ENCODE peak calls at places on chromosome 7, in four cellular contexts. T is WTC11, Z is A549, G is H1. B is an unnamed sample.
A peak's percentile ranks its signal among the peaks of the same experiment; 100 is the strongest.

GRCh38 chr7:158642149-158642548 is 54.5 kb upstream of the PTPRN2 start:
- DNase-seq in T (no peak), Z (no peak), G (no peak), B (no peak)

GRCh38 chr7:78148166-78148894 is 349.8 kb downstream of the PHTF2 start:
- DNase-seq in T (no peak), Z (no peak), G (no peak), B (no peak)

GRCh38 chr7:101856488-101857357 is 39.3 kb downstream of the CUX1 start:
- DNase-seq in T (peak; percentile 26), Z (peak; percentile 99), G (no peak), B (peak; percentile 100)

GRCh38 chr7:69871213-69871885 is 273.1 kb downstream of the AUTS2 start:
- DNase-seq in T (no peak), Z (peak; percentile 60), G (no peak), B (no peak)

GRCh38 chr7:157279973-157280841 is 56.6 kb upstream of the DNAJB6 start:
- DNase-seq in T (no peak), Z (no peak), G (no peak), B (no peak)

GRCh38 chr7:30321992-30322637 is 37.7 kb downstream of the ZNRF2 start:
- DNase-seq in T (no peak), Z (no peak), G (no peak), B (peak; percentile 77)

GRCh38 chr7:13851756-13852155 is 137.7 kb downstream of the ETV1 start:
- DNase-seq in T (no peak), Z (no peak), G (no peak), B (no peak)

GRCh38 chr7:73999664-74000420 is 28.1 kb upstream of the ELN start:
- DNase-seq in T (no peak), Z (no peak), G (no peak), B (no peak)

GRCh38 chr7:105638942-105639495 is 57.7 kb upstream of the EFCAB10 start:
- DNase-seq in T (peak; percentile 72), Z (no peak), G (peak; percentile 81), B (no peak)

GRCh38 chr7:70634071-70634470 is 497.9 kb upstream of the GALNT17 start:
- DNase-seq in T (no peak), Z (no peak), G (no peak), B (no peak)

GRCh38 chr7:68862736-68863135 is 735.5 kb upstream of the AUTS2 start:
- DNase-seq in T (no peak), Z (no peak), G (no peak), B (no peak)

GRCh38 chr7:51019231-51019844 is 236.6 kb upstream of the GRB10 start:
- DNase-seq in T (no peak), Z (no peak), G (no peak), B (peak; percentile 14)

GRCh38 chr7:50640256-50640655 is 75.1 kb upstream of the DDC start:
- DNase-seq in T (no peak), Z (no peak), G (no peak), B (no peak)

GRCh38 chr7:117858731-117859130 is 14.5 kb downstream of the CTTNBP2 start:
- DNase-seq in T (no peak), Z (no peak), G (no peak), B (no peak)

GRCh38 chr7:66033471-66034385 is 41.9 kb upstream of the ASL start:
- DNase-seq in T (no peak), Z (no peak), G (no peak), B (no peak)

GRCh38 chr7:129387537-129387936 is 46.7 kb upstream of the STRIP2 start:
- DNase-seq in T (no peak), Z (no peak), G (no peak), B (no peak)

GRCh38 chr7:67462781-67463191 is 466.2 kb downstream of the TYW1 start:
- DNase-seq in T (no peak), Z (no peak), G (no peak), B (no peak)

GRCh38 chr7:20359397-20359963 is 28.8 kb downstream of the ITGB8 start:
- DNase-seq in T (no peak), Z (no peak), G (no peak), B (no peak)

GRCh38 chr7:67937717-67938191 is 941.1 kb downstream of the TYW1 start:
- DNase-seq in T (no peak), Z (peak; percentile 80), G (no peak), B (no peak)

GRCh38 chr7:123494193-123494796 is 40.1 kb downstream of the IQUB start:
- DNase-seq in T (no peak), Z (peak; percentile 40), G (no peak), B (peak; percentile 60)

GRCh38 chr7:143385891-143386781 is 5.0 kb downstream of the ZYX start:
- DNase-seq in T (no peak), Z (no peak), G (no peak), B (peak; percentile 81)

GRCh38 chr7:17234398-17235021 is 63.9 kb upstream of the AHR start:
- DNase-seq in T (no peak), Z (peak; percentile 87), G (no peak), B (peak; percentile 97)

GRCh38 chr7:78125884-78126283 is 327.3 kb downstream of the PHTF2 start:
- DNase-seq in T (no peak), Z (peak; percentile 58), G (no peak), B (no peak)

GRCh38 chr7:28570970-28571288 is 158.6 kb downstream of the CREB5 start:
- DNase-seq in T (no peak), Z (no peak), G (no peak), B (no peak)

GRCh38 chr7:45220846-45221245 is 63.3 kb downstream of the RAMP3 start:
- DNase-seq in T (no peak), Z (no peak), G (no peak), B (no peak)

GRCh38 chr7:95335093-95335492 is 10.8 kb upstream of the PON1 start:
- DNase-seq in T (no peak), Z (no peak), G (no peak), B (no peak)

GRCh38 chr7:101232141-101232821 is 5.3 kb downstream of the CLDN15 start:
- DNase-seq in T (peak; percentile 80), Z (no peak), G (peak; percentile 39), B (no peak)

GRCh38 chr7:27208998-27209397 is 9.1 kb upstream of the HOXA13 start:
- DNase-seq in T (no peak), Z (no peak), G (no peak), B (no peak)

GRCh38 chr7:90298145-90299038 is 22.7 kb downstream of the FAM237B start:
- DNase-seq in T (no peak), Z (peak; percentile 61), G (no peak), B (peak; percentile 63)

GRCh38 chr7:28573059-28573553 is 160.8 kb downstream of the CREB5 start:
- DNase-seq in T (no peak), Z (no peak), G (no peak), B (no peak)

GRCh38 chr7:46545790-46546189 is 624.7 kb upstream of the IGFBP3 start:
- DNase-seq in T (no peak), Z (peak; percentile 65), G (no peak), B (no peak)

GRCh38 chr7:44232396-44232795 is 31.6 kb downstream of the YKT6 start:
- DNase-seq in T (no peak), Z (no peak), G (no peak), B (no peak)

GRCh38 chr7:16061011-16061410 is 360.3 kb downstream of the CRPPA start:
- DNase-seq in T (no peak), Z (no peak), G (no peak), B (no peak)

GRCh38 chr7:37349979-37350590 is 98.6 kb downstream of the ELMO1 start:
- DNase-seq in T (no peak), Z (no peak), G (no peak), B (peak; percentile 48)

GRCh38 chr7:37353949-37354660 is 94.6 kb downstream of the ELMO1 start:
- DNase-seq in T (no peak), Z (no peak), G (no peak), B (no peak)

GRCh38 chr7:37354661-37355131 is 94.0 kb downstream of the ELMO1 start:
- DNase-seq in T (peak; percentile 24), Z (no peak), G (no peak), B (peak; percentile 84)

GRCh38 chr7:37352251-37352650 is 96.4 kb downstream of the ELMO1 start:
- DNase-seq in T (no peak), Z (no peak), G (no peak), B (no peak)

DNA sequence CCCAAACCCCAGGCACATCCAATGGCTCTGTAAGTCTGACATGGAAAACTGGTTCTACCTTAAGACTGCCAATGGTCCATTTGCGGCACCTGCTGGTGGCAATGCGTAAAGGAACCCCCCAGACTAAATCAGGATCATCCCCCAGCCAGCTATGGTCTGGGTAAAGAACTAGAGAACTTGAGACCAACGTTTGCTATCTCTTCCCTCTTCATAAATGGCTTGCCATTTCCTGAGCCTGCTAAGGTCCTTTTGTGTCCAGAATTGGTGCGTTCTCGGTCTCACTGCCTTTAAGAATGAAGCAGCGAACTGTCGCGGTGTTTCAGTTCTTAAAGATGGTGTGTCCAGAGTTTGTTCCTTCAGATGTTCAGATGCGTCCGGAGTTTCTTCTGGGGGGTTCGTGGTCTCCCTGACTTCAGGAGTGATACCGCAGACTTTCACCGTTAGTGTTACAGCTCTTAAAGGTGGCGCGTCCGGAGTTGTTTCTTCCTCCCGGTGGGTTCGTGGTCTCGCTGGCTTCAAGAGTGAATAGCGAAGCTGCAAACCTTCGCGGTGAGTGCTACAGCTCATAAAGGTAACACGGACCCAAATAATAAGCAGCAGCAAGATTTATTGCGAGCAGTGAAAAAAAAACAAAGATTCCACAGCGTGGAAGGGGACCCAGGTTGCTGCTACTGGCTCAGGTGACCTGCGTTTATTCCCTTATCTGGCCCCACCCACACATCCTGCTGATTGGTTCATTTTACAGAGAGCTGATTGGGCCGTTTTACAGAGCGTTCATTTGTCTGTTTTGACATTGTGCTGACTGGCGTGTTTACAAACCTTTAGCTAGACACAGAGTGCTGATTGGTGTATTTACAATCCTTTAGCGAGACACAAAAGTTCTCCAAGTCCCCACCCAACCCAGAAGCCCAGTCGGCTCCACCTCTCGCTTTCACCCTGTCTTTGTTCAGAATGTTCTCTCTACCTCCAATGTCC is 95.4 kb downstream of the ELMO1 start:
- DNase-seq in T (peak; percentile 42), Z (peak; percentile 9), G (peak; percentile 17), B (peak; percentile 85)
- TF ChIP-seq MAX in T (no peak), Z (no peak), G (no peak), B (no peak)

GRCh38 chr7:11552676-11553075 is 279.3 kb downstream of the THSD7A start:
- DNase-seq in T (no peak), Z (no peak), G (no peak), B (no peak)

DNA sequence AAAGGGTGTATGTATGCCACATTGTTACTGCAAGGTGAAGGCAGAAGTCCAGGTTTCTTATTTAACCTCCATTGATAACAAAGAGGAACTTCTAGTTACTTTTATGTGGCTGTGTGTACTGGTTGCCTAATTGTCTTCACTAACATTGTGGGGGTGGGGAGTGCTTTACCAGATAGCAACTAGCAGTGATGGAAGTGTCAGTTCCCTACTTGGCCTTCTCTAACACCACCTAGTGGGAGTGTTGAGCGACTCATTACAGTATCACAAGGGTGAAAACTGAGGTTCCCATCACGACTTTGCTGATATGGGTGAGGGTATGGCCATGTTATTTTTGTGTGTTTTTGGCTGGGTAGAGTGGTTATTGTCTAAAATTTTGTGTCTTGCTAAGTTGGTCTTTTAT is 274.4 kb downstream of the THSD7A start:
- DNase-seq in T (peak; percentile 45), Z (peak; percentile 37), G (peak; percentile 7), B (peak; percentile 95)
- TF ChIP-seq CTCF in T (peak; percentile 32), Z (peak; percentile 18), G (peak; percentile 15), B (peak; percentile 80)

GRCh38 chr7:108016841-108017775 is 14.1 kb upstream of the LAMB1 start:
- DNase-seq in T (no peak), Z (peak; percentile 69), G (no peak), B (peak; percentile 21)
- TF ChIP-seq MAX in T (no peak), Z (no peak), G (no peak), B (no peak)

DNA sequence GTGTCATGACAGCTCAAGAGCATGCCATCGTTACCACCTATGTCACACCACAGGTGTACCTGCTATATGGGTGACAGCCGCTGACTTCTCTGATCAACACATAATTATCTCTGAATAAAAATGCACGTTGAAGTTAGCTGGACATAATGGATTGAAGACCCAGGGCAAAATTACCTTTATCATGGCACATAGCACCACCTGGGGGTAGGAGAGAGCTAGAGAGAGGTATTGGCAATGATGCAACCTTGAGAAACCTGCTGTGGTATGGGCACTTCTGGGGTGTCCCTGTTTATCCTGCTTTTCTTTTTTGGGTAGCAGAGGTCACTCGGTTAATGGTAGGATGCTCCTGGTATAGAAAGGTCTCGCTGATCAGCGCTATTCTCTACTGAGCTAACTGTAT is 323.3 kb downstream of the TFEC start:
- DNase-seq in T (peak; percentile 20), Z (peak; percentile 31), G (peak; percentile 1), B (peak; percentile 9)
- TF ChIP-seq CTCF in T (no peak), Z (peak; percentile 30), G (no peak), B (peak; percentile 19)

B was measured in NB4.